ENCODE peak calls at places on chromosomes 16 and 17, in six cellular contexts. One of them, this sample, is unnamed.

GRCh38 chr17:17685775-17686291 is 4.6 kb downstream of the RAI1 start:
- DNase-seq in K562: no peak
- DNase-seq in HepG2: no peak
- DNase-seq in GM12878: no peak
- DNase-seq in H1: no peak
- DNase-seq in HCT116: peak
- DNase-seq in this sample: no peak

GRCh38 chr16:12463961-12464360 is 339.7 kb downstream of the CPPED1 start:
- DNase-seq in GM12878: no peak
- DNase-seq in HCT116: no peak
- DNase-seq in H1: no peak
- DNase-seq in HepG2: no peak
- DNase-seq in K562: no peak
- DNase-seq in this sample: no peak

GRCh38 chr17:67834634-67835033 is 9.3 kb downstream of the BPTF start:
- DNase-seq in HepG2: no peak
- DNase-seq in K562: no peak
- DNase-seq in HCT116: no peak
- DNase-seq in GM12878: no peak
- DNase-seq in H1: peak
- DNase-seq in this sample: no peak

GRCh38 chr17:32503251-32504165 is 16.7 kb downstream of the CDK5R1 start:
- DNase-seq in HepG2: no peak
- DNase-seq in GM12878: peak
- DNase-seq in K562: no peak
- DNase-seq in HCT116: no peak
- DNase-seq in H1: no peak
- DNase-seq in this sample: no peak

GRCh38 chr16:19884611-19885455 is at the start of gene GPRC5B:
- DNase-seq in H1: peak
- DNase-seq in GM12878: no peak
- DNase-seq in K562: peak
- DNase-seq in HepG2: no peak
- DNase-seq in HCT116: no peak
- DNase-seq in this sample: no peak

GRCh38 chr16:88062341-88062861 is 111.2 kb downstream of the BANP start:
- DNase-seq in K562: no peak
- DNase-seq in GM12878: no peak
- DNase-seq in H1: no peak
- DNase-seq in HCT116: no peak
- DNase-seq in HepG2: no peak
- DNase-seq in this sample: no peak

GRCh38 chr17:58344791-58345157 is 7.2 kb downstream of the SUPT4H1 start:
- DNase-seq in HepG2: no peak
- DNase-seq in K562: no peak
- DNase-seq in GM12878: peak
- DNase-seq in HCT116: no peak
- DNase-seq in H1: no peak
- DNase-seq in this sample: no peak

GRCh38 chr16:70582280-70582978 is 58.8 kb downstream of the SF3B3 start:
- DNase-seq in HepG2: no peak
- DNase-seq in HCT116: no peak
- DNase-seq in K562: peak
- DNase-seq in GM12878: no peak
- DNase-seq in H1: no peak
- DNase-seq in this sample: no peak

GRCh38 chr17:63434951-63435571 is 11.0 kb downstream of the CYB561 start:
- DNase-seq in H1: no peak
- DNase-seq in K562: no peak
- DNase-seq in HCT116: peak
- DNase-seq in HepG2: no peak
- DNase-seq in GM12878: no peak
- DNase-seq in this sample: no peak

GRCh38 chr17:32546031-32546444 is 59.2 kb downstream of the CDK5R1 start:
- DNase-seq in GM12878: no peak
- DNase-seq in H1: peak
- DNase-seq in HepG2: no peak
- DNase-seq in K562: no peak
- DNase-seq in HCT116: no peak
- DNase-seq in this sample: peak

GRCh38 chr17:78226055-78226751 is 5.2 kb upstream of the TMEM235 start:
- DNase-seq in H1: no peak
- DNase-seq in GM12878: no peak
- DNase-seq in K562: no peak
- DNase-seq in HCT116: no peak
- DNase-seq in HepG2: no peak
- DNase-seq in this sample: no peak

GRCh38 chr16:66116163-66116792 is 250.2 kb upstream of the CDH5 start:
- DNase-seq in GM12878: no peak
- DNase-seq in H1: no peak
- DNase-seq in HCT116: no peak
- DNase-seq in K562: no peak
- DNase-seq in HepG2: no peak
- DNase-seq in this sample: no peak

GRCh38 chr17:80811181-80812105 is 180.2 kb upstream of the CHMP6 start:
- DNase-seq in HepG2: no peak
- DNase-seq in HCT116: no peak
- DNase-seq in GM12878: no peak
- DNase-seq in H1: no peak
- DNase-seq in K562: no peak
- DNase-seq in this sample: no peak

GRCh38 chr16:85448557-85449194 is 164.4 kb upstream of the GSE1 start:
- DNase-seq in GM12878: no peak
- DNase-seq in H1: no peak
- DNase-seq in K562: no peak
- DNase-seq in HCT116: no peak
- DNase-seq in HepG2: peak
- DNase-seq in this sample: no peak

GRCh38 chr17:78430892-78431691 is 52.6 kb downstream of the PGS1 start:
- DNase-seq in H1: no peak
- DNase-seq in HCT116: no peak
- DNase-seq in GM12878: no peak
- DNase-seq in HepG2: no peak
- DNase-seq in K562: no peak
- DNase-seq in this sample: no peak

GRCh38 chr17:69187294-69187693 is 41.3 kb downstream of the ABCA10 start:
- DNase-seq in K562: no peak
- DNase-seq in HepG2: no peak
- DNase-seq in HCT116: no peak
- DNase-seq in GM12878: no peak
- DNase-seq in H1: no peak
- DNase-seq in this sample: no peak

GRCh38 chr16:83689385-83689831 is 118.4 kb upstream of the HSBP1 start:
- DNase-seq in HepG2: no peak
- DNase-seq in H1: no peak
- DNase-seq in K562: no peak
- DNase-seq in GM12878: peak
- DNase-seq in HCT116: no peak
- DNase-seq in this sample: no peak

GRCh38 chr17:36616391-36617029 is 15.1 kb downstream of the MRM1 start:
- DNase-seq in H1: no peak
- DNase-seq in K562: no peak
- DNase-seq in HCT116: no peak
- DNase-seq in HepG2: no peak
- DNase-seq in GM12878: no peak
- DNase-seq in this sample: no peak

GRCh38 chr17:35082073-35082657 is 18.7 kb upstream of the RFFL start:
- DNase-seq in H1: no peak
- DNase-seq in HCT116: peak
- DNase-seq in HepG2: peak
- DNase-seq in GM12878: no peak
- DNase-seq in K562: no peak
- DNase-seq in this sample: no peak

GRCh38 chr16:30142672-30143346 is 19.8 kb upstream of the MAPK3 start:
- DNase-seq in H1: no peak
- DNase-seq in HCT116: no peak
- DNase-seq in HepG2: peak
- DNase-seq in K562: no peak
- DNase-seq in GM12878: peak
- DNase-seq in this sample: no peak

GRCh38 chr16:1890701-1891035 is 18.7 kb upstream of the MEIOB start:
- DNase-seq in HepG2: no peak
- DNase-seq in GM12878: no peak
- DNase-seq in H1: no peak
- DNase-seq in HCT116: no peak
- DNase-seq in K562: peak
- DNase-seq in this sample: no peak

GRCh38 chr16:77069929-77070328 is 121.1 kb upstream of the MON1B start:
- DNase-seq in H1: no peak
- DNase-seq in K562: no peak
- DNase-seq in GM12878: no peak
- DNase-seq in HCT116: no peak
- DNase-seq in HepG2: no peak
- DNase-seq in this sample: no peak

GRCh38 chr17:9928601-9929341 is 23.7 kb upstream of the RCVRN start:
- DNase-seq in K562: peak
- DNase-seq in H1: peak
- DNase-seq in GM12878: no peak
- DNase-seq in HepG2: peak
- DNase-seq in HCT116: peak
- DNase-seq in this sample: peak

GRCh38 chr17:19248923-19249574 is 11.9 kb downstream of the EPN2 start:
- DNase-seq in H1: no peak
- DNase-seq in HepG2: no peak
- DNase-seq in HCT116: no peak
- DNase-seq in K562: no peak
- DNase-seq in GM12878: no peak
- DNase-seq in this sample: no peak

GRCh38 chr17:51439395-51440229 is 179.3 kb downstream of the UTP18 start:
- DNase-seq in K562: no peak
- DNase-seq in GM12878: no peak
- DNase-seq in H1: no peak
- DNase-seq in HCT116: no peak
- DNase-seq in HepG2: no peak
- DNase-seq in this sample: no peak

GRCh38 chr17:51435171-51435552 is 174.8 kb downstream of the UTP18 start:
- DNase-seq in K562: no peak
- DNase-seq in H1: no peak
- DNase-seq in GM12878: no peak
- DNase-seq in HepG2: no peak
- DNase-seq in HCT116: no peak
- DNase-seq in this sample: no peak

GRCh38 chr17:51434434-51435170 is 174.3 kb downstream of the UTP18 start:
- DNase-seq in GM12878: no peak
- DNase-seq in HCT116: peak
- DNase-seq in H1: no peak
- DNase-seq in HepG2: no peak
- DNase-seq in K562: peak
- DNase-seq in this sample: no peak

GRCh38 chr17:51430581-51430980 is 170.2 kb downstream of the UTP18 start:
- DNase-seq in GM12878: no peak
- DNase-seq in HepG2: no peak
- DNase-seq in H1: no peak
- DNase-seq in HCT116: no peak
- DNase-seq in K562: no peak
- DNase-seq in this sample: no peak

GRCh38 chr17:51435641-51436091 is 175.3 kb downstream of the UTP18 start:
- DNase-seq in HCT116: peak
- DNase-seq in H1: peak
- DNase-seq in GM12878: no peak
- DNase-seq in HepG2: peak
- DNase-seq in K562: peak
- DNase-seq in this sample: peak
- TF ChIP-seq ZNF274 in HCT116: no peak
- TF ChIP-seq ZNF274 in H1: no peak
- TF ChIP-seq ZNF274 in GM12878: no peak
- TF ChIP-seq ZNF274 in HepG2: no peak
- TF ChIP-seq ZNF274 in K562: no peak
- TF ChIP-seq ZNF274 in this sample: no peak

GRCh38 chr17:3592216-3592860 is 16.9 kb downstream of the TRPV1 start:
- DNase-seq in HepG2: no peak
- DNase-seq in K562: no peak
- DNase-seq in GM12878: no peak
- DNase-seq in HCT116: no peak
- DNase-seq in H1: no peak
- DNase-seq in this sample: no peak

GRCh38 chr17:3596804-3597464 is 12.3 kb downstream of the TRPV1 start:
- DNase-seq in GM12878: no peak
- DNase-seq in H1: no peak
- DNase-seq in HCT116: no peak
- DNase-seq in K562: no peak
- DNase-seq in HepG2: no peak
- DNase-seq in this sample: no peak

GRCh38 chr17:3594056-3594810 is 15.0 kb downstream of the TRPV1 start:
- DNase-seq in H1: no peak
- DNase-seq in K562: no peak
- DNase-seq in GM12878: no peak
- DNase-seq in HepG2: no peak
- DNase-seq in HCT116: no peak
- DNase-seq in this sample: no peak

GRCh38 chr17:3593384-3593783 is 15.8 kb downstream of the TRPV1 start:
- DNase-seq in HCT116: no peak
- DNase-seq in GM12878: no peak
- DNase-seq in HepG2: no peak
- DNase-seq in K562: no peak
- DNase-seq in H1: no peak
- DNase-seq in this sample: no peak

GRCh38 chr17:3594976-3595375 is 14.2 kb downstream of the TRPV1 start:
- DNase-seq in HepG2: no peak
- DNase-seq in H1: no peak
- DNase-seq in HCT116: no peak
- DNase-seq in K562: no peak
- DNase-seq in GM12878: no peak
- DNase-seq in this sample: no peak
- H3K9ac ChIP-seq in HepG2: no peak
- H3K9ac ChIP-seq in H1: no peak
- H3K9ac ChIP-seq in HCT116: no peak
- H3K9ac ChIP-seq in K562: no peak
- H3K9ac ChIP-seq in GM12878: no peak
- H3K9ac ChIP-seq in this sample: no peak

DNA sequence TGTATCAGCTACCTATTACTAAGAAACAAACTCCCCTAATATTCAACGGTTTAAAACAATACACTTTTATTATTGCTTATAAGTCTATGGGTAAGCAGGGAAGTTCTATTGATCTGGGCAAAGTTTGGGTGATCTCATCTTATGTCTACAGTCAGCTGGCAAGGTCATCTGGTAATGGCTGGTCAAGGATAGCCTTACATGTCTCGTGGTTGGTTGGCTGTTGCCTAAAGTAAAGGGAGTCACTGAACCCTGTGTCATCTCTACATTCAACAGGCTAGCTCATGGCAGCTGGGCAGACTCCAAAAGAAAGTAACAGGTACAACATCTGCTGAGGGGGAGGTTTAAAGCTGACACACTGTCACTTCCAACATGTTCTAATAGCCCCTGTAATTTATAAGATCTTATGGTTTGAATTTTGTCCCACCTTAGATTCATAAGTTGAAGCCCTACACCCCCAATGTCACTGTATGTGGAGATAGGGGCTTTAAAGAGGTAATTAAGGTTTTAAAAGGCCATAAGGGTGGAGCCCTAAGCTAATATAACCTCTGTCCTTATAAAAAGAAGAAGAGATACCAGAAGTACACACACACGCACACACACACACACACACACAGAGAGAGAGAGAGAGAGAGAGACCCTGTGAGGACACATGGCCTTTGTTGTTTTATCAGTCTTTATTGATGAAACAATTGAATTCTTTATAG is 419.1 kb downstream of the NPIPA8 start:
- DNase-seq in HCT116: no peak
- DNase-seq in K562: no peak
- DNase-seq in GM12878: no peak
- DNase-seq in HepG2: peak
- DNase-seq in H1: no peak
- DNase-seq in this sample: no peak
- TF ChIP-seq YY1 in HCT116: no peak
- TF ChIP-seq YY1 in K562: no peak
- TF ChIP-seq YY1 in GM12878: no peak
- TF ChIP-seq YY1 in HepG2: no peak
- TF ChIP-seq YY1 in H1: no peak
- TF ChIP-seq YY1 in this sample: no peak

GRCh38 chr17:7548585-7549400 is at the start of gene TNFSF12:
- DNase-seq in HCT116: no peak
- DNase-seq in HepG2: no peak
- DNase-seq in GM12878: no peak
- DNase-seq in H1: peak
- DNase-seq in K562: peak
- DNase-seq in this sample: no peak
- TF ChIP-seq ZNF274 in HCT116: no peak
- TF ChIP-seq ZNF274 in HepG2: no peak
- TF ChIP-seq ZNF274 in GM12878: no peak
- TF ChIP-seq ZNF274 in H1: no peak
- TF ChIP-seq ZNF274 in K562: no peak
- TF ChIP-seq ZNF274 in this sample: no peak